ENCODE peak calls at places on chromosomes 3 and 15, in nine cellular contexts. V, Y, O, G, F, T, J, H and S are unnamed samples.

GRCh38 chr3:189092547-189092946 is 79.2 kb upstream of the TPRG1 start:
- DNase-seq in V (no peak), Y (no peak), O (no peak), G (no peak), F (no peak), T (no peak), J (no peak), H (no peak), S (no peak)

GRCh38 chr3:194205675-194206133 is 69.8 kb downstream of the HES1 start:
- DNase-seq in V (peak; percentile 8), Y (no peak), O (no peak), G (no peak), F (no peak), T (peak; percentile 28), J (peak; percentile 76), H (no peak), S (no peak)

GRCh38 chr15:78840661-78841060 is 29.4 kb upstream of the ADAMTS7 start:
- DNase-seq in V (no peak), Y (no peak), O (peak; percentile 84), G (no peak), F (peak; percentile 3), T (no peak), J (peak; percentile 78), H (no peak), S (no peak)

GRCh38 chr3:137762674-137763593 is 1.2 kb upstream of the SOX14 start:
- DNase-seq in V (no peak), Y (no peak), O (no peak), G (no peak), F (no peak), T (no peak), J (no peak), H (no peak), S (no peak)

GRCh38 chr3:13124631-13125030 is 51.4 kb upstream of the IQSEC1 start:
- DNase-seq in V (no peak), Y (no peak), O (peak; percentile 57), G (no peak), F (no peak), T (no peak), J (no peak), H (no peak), S (no peak)

GRCh38 chr3:190279690-190280089 is 42.6 kb downstream of the CLDN1 start:
- DNase-seq in V (no peak), Y (no peak), O (no peak), G (no peak), F (no peak), T (no peak), J (no peak), H (no peak), S (no peak)

GRCh38 chr15:60918234-60918964 is 310.7 kb downstream of the RORA start:
- DNase-seq in V (no peak), Y (no peak), O (no peak), G (no peak), F (peak; percentile 27), T (no peak), J (no peak), H (no peak), S (no peak)

GRCh38 chr15:23602124-23602523 is 36.6 kb downstream of the MKRN3 start:
- DNase-seq in V (no peak), Y (no peak), O (no peak), G (no peak), F (no peak), T (no peak), J (no peak), H (no peak), S (no peak)

GRCh38 chr3:58522759-58523425 is 14.1 kb downstream of the ACOX2 start:
- DNase-seq in V (no peak), Y (no peak), O (no peak), G (no peak), F (peak; percentile 67), T (no peak), J (no peak), H (no peak), S (no peak)

GRCh38 chr3:168002786-168003368 is 92.8 kb downstream of the GOLIM4 start:
- DNase-seq in V (no peak), Y (no peak), O (no peak), G (peak; percentile 81), F (peak; percentile 49), T (no peak), J (peak; percentile 13), H (no peak), S (no peak)

GRCh38 chr3:51403675-51404074 is 12.6 kb downstream of the RBM15B start:
- DNase-seq in V (no peak), Y (no peak), O (no peak), G (no peak), F (no peak), T (no peak), J (no peak), H (no peak), S (no peak)

GRCh38 chr15:67967871-67968423 is 86.2 kb upstream of the PIAS1 start:
- DNase-seq in V (no peak), Y (peak; percentile 49), O (peak; percentile 93), G (peak; percentile 66), F (peak; percentile 31), T (peak; percentile 72), J (peak; percentile 34), H (peak; percentile 20), S (peak; percentile 82)

GRCh38 chr3:43296565-43296964 is 10.2 kb downstream of the SNRK start:
- DNase-seq in V (peak; percentile 48), Y (no peak), O (no peak), G (peak; percentile 81), F (no peak), T (no peak), J (peak; percentile 90), H (no peak), S (no peak)

GRCh38 chr3:31762888-31763351 is 218.1 kb downstream of the OSBPL10 start:
- DNase-seq in V (no peak), Y (no peak), O (no peak), G (no peak), F (peak; percentile 84), T (no peak), J (no peak), H (no peak), S (no peak)

GRCh38 chr15:49625460-49626036 is 4.7 kb downstream of the DTWD1 start:
- DNase-seq in V (no peak), Y (no peak), O (no peak), G (no peak), F (no peak), T (no peak), J (no peak), H (no peak), S (no peak)

GRCh38 chr3:9211155-9211950 is 38.1 kb downstream of the SRGAP3 start:
- DNase-seq in V (no peak), Y (no peak), O (no peak), G (no peak), F (peak; percentile 25), T (no peak), J (no peak), H (no peak), S (no peak)

GRCh38 chr15:81504170-81504905 is 130.3 kb upstream of the TMC3 start:
- DNase-seq in V (no peak), Y (no peak), O (no peak), G (no peak), F (no peak), T (no peak), J (no peak), H (no peak), S (no peak)

GRCh38 chr3:72997421-72997961 is 880 bp downstream of the PPP4R2 start:
- DNase-seq in V (peak; percentile 26), Y (peak; percentile 42), O (no peak), G (peak; percentile 50), F (peak; percentile 63), T (peak; percentile 39), J (peak; percentile 77), H (peak; percentile 24), S (no peak)

GRCh38 chr15:40226739-40227138 is 12.1 kb upstream of the PAK6 start:
- DNase-seq in V (no peak), Y (no peak), O (no peak), G (no peak), F (no peak), T (no peak), J (no peak), H (no peak), S (no peak)

GRCh38 chr15:52529289-52529929 is 729 bp upstream of the MYO5A start:
- DNase-seq in V (no peak), Y (no peak), O (no peak), G (peak; percentile 57), F (no peak), T (no peak), J (no peak), H (no peak), S (peak; percentile 40)

GRCh38 chr3:112128843-112129727 is 4.0 kb downstream of the GCSAM start:
- DNase-seq in V (peak; percentile 42), Y (no peak), O (no peak), G (peak; percentile 74), F (no peak), T (no peak), J (no peak), H (no peak), S (no peak)

GRCh38 chr3:86990171-86990733 is 697 bp downstream of the VGLL3 start:
- DNase-seq in V (no peak), Y (no peak), O (peak; percentile 82), G (no peak), F (no peak), T (peak; percentile 26), J (no peak), H (no peak), S (peak; percentile 48)

GRCh38 chr3:25171118-25171912 is 256.7 kb upstream of the RARB start:
- DNase-seq in V (no peak), Y (no peak), O (no peak), G (no peak), F (no peak), T (no peak), J (no peak), H (no peak), S (no peak)

GRCh38 chr15:69380100-69380725 is 33.9 kb upstream of the KIF23 start:
- DNase-seq in V (no peak), Y (no peak), O (peak; percentile 25), G (peak; percentile 19), F (no peak), T (peak; percentile 29), J (peak; percentile 28), H (no peak), S (no peak)

GRCh38 chr15:90902996-90903732 is at the start of gene MAN2A2:
- DNase-seq in V (peak; percentile 71), Y (no peak), O (peak; percentile 90), G (peak; percentile 86), F (peak; percentile 12), T (peak; percentile 75), J (peak; percentile 92), H (no peak), S (peak; percentile 73)

GRCh38 chr3:113431811-113432210 is 9.5 kb downstream of the CFAP44 start:
- DNase-seq in V (no peak), Y (no peak), O (no peak), G (no peak), F (peak; percentile 64), T (no peak), J (no peak), H (no peak), S (no peak)

GRCh38 chr3:198079771-198080520 is 119.9 kb downstream of the LMLN start:
- DNase-seq in V (peak; percentile 48), Y (no peak), O (no peak), G (no peak), F (peak; percentile 66), T (peak; percentile 12), J (peak; percentile 61), H (no peak), S (no peak)

GRCh38 chr3:99544819-99545281 is 93.5 kb upstream of the COL8A1 start:
- DNase-seq in V (no peak), Y (peak; percentile 20), O (no peak), G (no peak), F (peak; percentile 79), T (no peak), J (no peak), H (no peak), S (no peak)

GRCh38 chr3:10017636-10018292 is 8.5 kb upstream of the FANCD2 start:
- DNase-seq in V (no peak), Y (no peak), O (no peak), G (peak; percentile 38), F (peak; percentile 86), T (no peak), J (peak; percentile 75), H (no peak), S (no peak)

GRCh38 chr15:66706225-66706732 is 4.2 kb downstream of the SMAD6 start:
- DNase-seq in V (no peak), Y (no peak), O (peak; percentile 83), G (peak; percentile 63), F (no peak), T (no peak), J (no peak), H (no peak), S (no peak)

GRCh38 chr15:101120961-101121360 is 130.9 kb downstream of the CHSY1 start:
- DNase-seq in V (no peak), Y (no peak), O (peak; percentile 77), G (no peak), F (no peak), T (no peak), J (no peak), H (no peak), S (no peak)